ENCODE peak calls at places on chromosomes 13 and 19, in six cellular contexts. One of them, this sample, is unnamed.

GRCh38 chr13:94122300-94122699 is 357.2 kb downstream of the DCT start:
- DNase-seq in SK-N-SH: no peak
- DNase-seq in K562: no peak
- DNase-seq in HCT116: no peak
- DNase-seq in HepG2: no peak
- DNase-seq in H1: no peak
- DNase-seq in this sample: peak

GRCh38 chr13:32229443-32229842 is 85.7 kb downstream of the ZAR1L start:
- DNase-seq in H1: no peak
- DNase-seq in SK-N-SH: no peak
- DNase-seq in HepG2: no peak
- DNase-seq in HCT116: no peak
- DNase-seq in K562: no peak
- DNase-seq in this sample: no peak

GRCh38 chr19:16496613-16496983 is 404 bp downstream of the C19orf44 start:
- DNase-seq in SK-N-SH: no peak
- DNase-seq in HCT116: no peak
- DNase-seq in K562: no peak
- DNase-seq in H1: peak
- DNase-seq in HepG2: no peak
- DNase-seq in this sample: peak

GRCh38 chr13:43878897-43879322 is 630 bp downstream of the CCDC122 start:
- DNase-seq in SK-N-SH: no peak
- DNase-seq in K562: no peak
- DNase-seq in H1: no peak
- DNase-seq in HCT116: no peak
- DNase-seq in HepG2: peak
- DNase-seq in this sample: peak

GRCh38 chr13:22091222-22091970 is 420.5 kb downstream of the FGF9 start:
- DNase-seq in HCT116: no peak
- DNase-seq in H1: no peak
- DNase-seq in K562: no peak
- DNase-seq in SK-N-SH: no peak
- DNase-seq in HepG2: no peak
- DNase-seq in this sample: no peak

GRCh38 chr13:26460652-26461051 is 96.8 kb upstream of the WASF3 start:
- DNase-seq in HCT116: no peak
- DNase-seq in HepG2: no peak
- DNase-seq in H1: no peak
- DNase-seq in K562: no peak
- DNase-seq in SK-N-SH: no peak
- DNase-seq in this sample: no peak

GRCh38 chr13:44004881-44005280 is 125.2 kb downstream of the LACC1 start:
- DNase-seq in HepG2: no peak
- DNase-seq in H1: no peak
- DNase-seq in K562: no peak
- DNase-seq in SK-N-SH: no peak
- DNase-seq in HCT116: no peak
- DNase-seq in this sample: no peak

GRCh38 chr19:2755448-2755705 is 15.6 kb upstream of the SLC39A3 start:
- DNase-seq in HepG2: no peak
- DNase-seq in K562: no peak
- DNase-seq in H1: no peak
- DNase-seq in HCT116: no peak
- DNase-seq in SK-N-SH: no peak
- DNase-seq in this sample: no peak

GRCh38 chr13:60329221-60329983 is 67.6 kb upstream of the TDRD3 start:
- DNase-seq in HepG2: peak
- DNase-seq in K562: peak
- DNase-seq in HCT116: peak
- DNase-seq in H1: peak
- DNase-seq in SK-N-SH: peak
- DNase-seq in this sample: peak

GRCh38 chr19:38247734-38248268 is 8.4 kb downstream of the PPP1R14A start:
- DNase-seq in HepG2: peak
- DNase-seq in SK-N-SH: no peak
- DNase-seq in H1: no peak
- DNase-seq in HCT116: no peak
- DNase-seq in K562: no peak
- DNase-seq in this sample: no peak

GRCh38 chr13:100247937-100248336 is 159.0 kb downstream of the PCCA start:
- DNase-seq in H1: no peak
- DNase-seq in HepG2: no peak
- DNase-seq in HCT116: no peak
- DNase-seq in K562: no peak
- DNase-seq in SK-N-SH: no peak
- DNase-seq in this sample: no peak

GRCh38 chr19:43704002-43704705 is 11.7 kb upstream of the IRGC start:
- DNase-seq in HCT116: no peak
- DNase-seq in SK-N-SH: no peak
- DNase-seq in H1: no peak
- DNase-seq in HepG2: peak
- DNase-seq in K562: no peak
- DNase-seq in this sample: no peak

GRCh38 chr13:43597599-43597945 is 189.2 kb downstream of the ENOX1 start:
- DNase-seq in HCT116: no peak
- DNase-seq in K562: no peak
- DNase-seq in H1: no peak
- DNase-seq in SK-N-SH: no peak
- DNase-seq in HepG2: no peak
- DNase-seq in this sample: no peak

GRCh38 chr13:110137677-110138008 is 169.3 kb downstream of the COL4A1 start:
- DNase-seq in K562: peak
- DNase-seq in HCT116: peak
- DNase-seq in HepG2: peak
- DNase-seq in SK-N-SH: peak
- DNase-seq in H1: no peak
- DNase-seq in this sample: peak

GRCh38 chr19:13007292-13008045 is 12.2 kb downstream of the NFIX start:
- DNase-seq in SK-N-SH: peak
- DNase-seq in K562: no peak
- DNase-seq in HCT116: no peak
- DNase-seq in H1: no peak
- DNase-seq in HepG2: no peak
- DNase-seq in this sample: no peak

GRCh38 chr19:41926028-41926860 is 2.0 kb downstream of the ERFL start:
- DNase-seq in SK-N-SH: peak
- DNase-seq in H1: no peak
- DNase-seq in HCT116: no peak
- DNase-seq in K562: no peak
- DNase-seq in HepG2: no peak
- DNase-seq in this sample: no peak

GRCh38 chr13:103852036-103852435 is 785.8 kb upstream of the SLC10A2 start:
- DNase-seq in HepG2: no peak
- DNase-seq in H1: no peak
- DNase-seq in K562: no peak
- DNase-seq in SK-N-SH: no peak
- DNase-seq in HCT116: no peak
- DNase-seq in this sample: no peak

GRCh38 chr13:27271572-27272096 is 1.0 kb downstream of the RASL11A start:
- DNase-seq in HepG2: no peak
- DNase-seq in K562: no peak
- DNase-seq in HCT116: no peak
- DNase-seq in H1: no peak
- DNase-seq in SK-N-SH: no peak
- DNase-seq in this sample: no peak

GRCh38 chr13:34038326-34039068 is 220.5 kb downstream of the RFC3 start:
- DNase-seq in SK-N-SH: no peak
- DNase-seq in HCT116: no peak
- DNase-seq in HepG2: peak
- DNase-seq in H1: no peak
- DNase-seq in K562: no peak
- DNase-seq in this sample: no peak

GRCh38 chr19:32387701-32388392 is 17.7 kb upstream of the DPY19L3 start:
- DNase-seq in SK-N-SH: no peak
- DNase-seq in HCT116: no peak
- DNase-seq in HepG2: no peak
- DNase-seq in H1: no peak
- DNase-seq in K562: no peak
- DNase-seq in this sample: no peak

GRCh38 chr13:98961204-98962105 is 16.4 kb downstream of the DOCK9 start:
- DNase-seq in H1: no peak
- DNase-seq in K562: no peak
- DNase-seq in HCT116: no peak
- DNase-seq in HepG2: no peak
- DNase-seq in SK-N-SH: no peak
- DNase-seq in this sample: no peak

GRCh38 chr19:16262618-16263017 is 62.0 kb upstream of the KLF2 start:
- DNase-seq in HCT116: no peak
- DNase-seq in SK-N-SH: peak
- DNase-seq in H1: no peak
- DNase-seq in K562: peak
- DNase-seq in HepG2: peak
- DNase-seq in this sample: no peak

GRCh38 chr19:33394006-33394722 is 20.7 kb downstream of the CEBPG start:
- DNase-seq in HCT116: no peak
- DNase-seq in HepG2: peak
- DNase-seq in K562: no peak
- DNase-seq in SK-N-SH: no peak
- DNase-seq in H1: no peak
- DNase-seq in this sample: no peak

GRCh38 chr19:30123611-30124010 is 181.6 kb downstream of the URI1 start:
- DNase-seq in HepG2: no peak
- DNase-seq in HCT116: no peak
- DNase-seq in SK-N-SH: no peak
- DNase-seq in H1: no peak
- DNase-seq in K562: no peak
- DNase-seq in this sample: no peak

GRCh38 chr13:26025196-26025595 is 26.6 kb downstream of the SHISA2 start:
- DNase-seq in HepG2: no peak
- DNase-seq in SK-N-SH: no peak
- DNase-seq in HCT116: no peak
- DNase-seq in H1: peak
- DNase-seq in K562: no peak
- DNase-seq in this sample: no peak

GRCh38 chr13:92589955-92590354 is 636.7 kb upstream of the GPC6 start:
- DNase-seq in K562: no peak
- DNase-seq in HCT116: no peak
- DNase-seq in HepG2: no peak
- DNase-seq in H1: no peak
- DNase-seq in SK-N-SH: no peak
- DNase-seq in this sample: no peak
- TF ChIP-seq JUND in K562: no peak
- TF ChIP-seq JUND in HCT116: no peak
- TF ChIP-seq JUND in HepG2: no peak
- TF ChIP-seq JUND in H1: no peak
- TF ChIP-seq JUND in SK-N-SH: no peak
- TF ChIP-seq JUND in this sample: no peak

GRCh38 chr19:47469419-47469700 is 2.3 kb downstream of the SLC8A2 start:
- DNase-seq in H1: no peak
- DNase-seq in SK-N-SH: no peak
- DNase-seq in HCT116: no peak
- DNase-seq in K562: no peak
- DNase-seq in HepG2: no peak
- DNase-seq in this sample: no peak

GRCh38 chr19:47467914-47468313 is 3.8 kb downstream of the SLC8A2 start:
- DNase-seq in K562: no peak
- DNase-seq in SK-N-SH: no peak
- DNase-seq in H1: no peak
- DNase-seq in HepG2: no peak
- DNase-seq in HCT116: no peak
- DNase-seq in this sample: no peak

GRCh38 chr19:47471381-47471732 is 336 bp downstream of the SLC8A2 start:
- DNase-seq in HepG2: no peak
- DNase-seq in H1: no peak
- DNase-seq in K562: no peak
- DNase-seq in SK-N-SH: no peak
- DNase-seq in HCT116: no peak
- DNase-seq in this sample: no peak

GRCh38 chr19:47470447-47471195 is 1.1 kb downstream of the SLC8A2 start:
- DNase-seq in H1: no peak
- DNase-seq in K562: no peak
- DNase-seq in HepG2: no peak
- DNase-seq in HCT116: no peak
- DNase-seq in SK-N-SH: no peak
- DNase-seq in this sample: no peak

DNA sequence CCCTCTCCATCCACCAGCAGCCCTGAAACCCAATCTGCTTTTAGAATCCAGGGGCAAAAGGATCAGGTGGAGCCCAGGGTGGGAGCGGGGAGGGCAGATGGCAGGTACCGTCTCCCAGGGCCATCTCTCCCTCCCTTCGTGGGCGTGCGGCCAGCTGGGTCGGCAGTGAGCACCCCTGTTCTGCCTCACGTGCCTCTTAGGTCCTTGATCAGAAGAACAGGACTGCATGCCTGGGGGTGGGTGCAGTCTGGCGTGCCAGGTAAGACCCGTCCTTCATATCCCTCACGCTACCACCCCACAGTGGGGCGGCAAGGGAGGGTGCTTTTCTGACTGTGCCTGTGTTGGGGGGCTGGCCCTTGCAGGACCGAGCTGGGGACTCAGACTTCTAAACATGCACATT is 2.0 kb downstream of the SLC8A2 start:
- DNase-seq in H1: no peak
- DNase-seq in K562: no peak
- DNase-seq in HepG2: no peak
- DNase-seq in HCT116: no peak
- DNase-seq in SK-N-SH: no peak
- DNase-seq in this sample: no peak
- TF ChIP-seq JUND in H1: no peak
- TF ChIP-seq JUND in K562: no peak
- TF ChIP-seq JUND in HepG2: no peak
- TF ChIP-seq JUND in HCT116: no peak
- TF ChIP-seq JUND in SK-N-SH: no peak
- TF ChIP-seq JUND in this sample: no peak

DNA sequence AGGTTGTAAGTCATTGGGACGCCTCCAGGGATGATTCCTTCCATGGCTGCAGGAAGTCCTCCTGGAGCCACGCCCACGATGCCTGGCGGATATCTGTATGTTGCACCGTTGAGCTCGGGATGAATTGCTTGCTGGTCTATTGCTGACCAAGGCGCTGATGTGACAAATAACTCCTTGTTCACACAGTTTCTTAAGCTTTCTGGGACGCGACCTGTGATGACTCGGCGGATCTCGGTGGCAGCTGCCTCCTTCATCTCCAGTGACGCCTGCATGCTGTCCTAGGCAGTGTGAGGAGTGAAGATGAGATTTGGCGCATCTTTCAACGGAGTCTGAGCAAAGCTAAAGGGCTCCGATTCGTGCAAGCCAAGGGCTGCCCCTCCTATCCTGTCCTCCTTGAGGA is 7.6 kb upstream of the ZNF566 start:
- DNase-seq in H1: no peak
- DNase-seq in K562: no peak
- DNase-seq in SK-N-SH: no peak
- DNase-seq in HepG2: no peak
- DNase-seq in HCT116: no peak
- DNase-seq in this sample: no peak
- TF ChIP-seq JUND in H1: no peak
- TF ChIP-seq JUND in K562: no peak
- TF ChIP-seq JUND in SK-N-SH: no peak
- TF ChIP-seq JUND in HepG2: no peak
- TF ChIP-seq JUND in HCT116: no peak
- TF ChIP-seq JUND in this sample: no peak

DNA sequence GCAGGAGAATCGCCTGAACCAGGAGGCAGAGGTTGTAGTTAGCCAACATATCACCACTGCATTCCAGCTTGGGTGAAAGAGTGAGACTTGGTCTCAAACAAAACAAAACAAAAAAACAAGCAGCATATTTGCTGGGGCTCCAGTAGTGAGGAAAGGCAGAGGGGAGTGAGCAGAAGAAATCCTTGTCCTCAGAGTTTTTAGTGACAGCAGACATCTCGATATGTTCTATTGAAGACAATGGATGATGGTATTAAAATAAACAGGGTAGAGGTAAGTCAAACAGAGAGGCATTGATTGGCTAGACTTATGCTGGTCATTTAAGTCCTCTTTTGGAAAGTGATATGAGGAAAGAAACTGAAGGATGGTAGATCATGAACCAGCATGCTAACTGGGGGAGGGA is 19.0 kb downstream of the NLRP7 start:
- DNase-seq in HCT116: peak
- DNase-seq in H1: no peak
- DNase-seq in K562: peak
- DNase-seq in SK-N-SH: no peak
- DNase-seq in HepG2: no peak
- DNase-seq in this sample: peak
- TF ChIP-seq JUND in HCT116: no peak
- TF ChIP-seq JUND in H1: no peak
- TF ChIP-seq JUND in K562: no peak
- TF ChIP-seq JUND in SK-N-SH: no peak
- TF ChIP-seq JUND in HepG2: no peak
- TF ChIP-seq JUND in this sample: no peak